ENCODE peak calls at places on chromosomes 2 and 18, in four cellular contexts. M is mammary epithelial cell, J is ovary, L is tibial artery. Q is an unnamed sample. For H3K4me1, the result is how much of the 10 kb centered on the place peaks cover.

GRCh38 chr2:145692971-145693478 is 1173.1 kb upstream of the ZEB2 start:
- DNase-seq in M (peak), J (no peak), L (no peak), Q (no peak)

GRCh38 chr2:96537734-96538486 is 1.4 kb downstream of the ARID5A start:
- DNase-seq in M (no peak), J (no peak), L (no peak), Q (no peak)

GRCh38 chr2:211869134-211869533 is 669.5 kb downstream of the ERBB4 start:
- DNase-seq in M (no peak), J (no peak), L (no peak), Q (no peak)

GRCh38 chr2:200618590-200619021 is 32.8 kb downstream of the AOX1 start:
- DNase-seq in M (no peak), J (no peak), L (no peak), Q (no peak)

GRCh38 chr2:149612122-149612521 is 24.5 kb upstream of the MMADHC start:
- DNase-seq in M (no peak), J (no peak), L (no peak), Q (no peak)

GRCh38 chr2:220275454-220275853 is 648.0 kb downstream of the SLC4A3 start:
- DNase-seq in M (peak), J (no peak), L (no peak), Q (no peak)

GRCh38 chr2:111667542-111668273 is 216.3 kb downstream of the ANAPC1 start:
- DNase-seq in M (peak), J (no peak), L (peak), Q (peak)

GRCh38 chr2:225637199-225637598 is 237.7 kb downstream of the NYAP2 start:
- DNase-seq in M (no peak), J (no peak), L (no peak), Q (no peak)

GRCh38 chr2:30583204-30583749 is 136.2 kb downstream of the LCLAT1 start:
- DNase-seq in M (no peak), J (no peak), L (no peak), Q (no peak)

GRCh38 chr2:10552220-10552870 is 104.2 kb upstream of the ODC1 start:
- DNase-seq in M (no peak), J (no peak), L (no peak), Q (no peak)

GRCh38 chr18:58105908-58106673 is 62.1 kb downstream of the NEDD4L start:
- DNase-seq in M (no peak), J (no peak), L (no peak), Q (no peak)

GRCh38 chr2:216714412-216714775 is 19.0 kb upstream of the IGFBP5 start:
- DNase-seq in M (peak), J (no peak), L (no peak), Q (no peak)

GRCh38 chr18:9894454-9895068 is 8.8 kb downstream of the TXNDC2 start:
- DNase-seq in M (no peak), J (no peak), L (no peak), Q (no peak)

GRCh38 chr2:200446612-200447011 is 63.3 kb downstream of the KCTD18 start:
- DNase-seq in M (no peak), J (no peak), L (no peak), Q (no peak)

GRCh38 chr2:148875387-148876051 is 492 bp downstream of the KIF5C start:
- DNase-seq in M (no peak), J (no peak), L (no peak), Q (no peak)

GRCh38 chr2:3461781-3462492 is 57.4 kb downstream of the ADI1 start:
- DNase-seq in M (peak), J (no peak), L (no peak), Q (peak)

GRCh38 chr18:53234610-53235009 is 894.6 kb downstream of the DCC start:
- DNase-seq in M (no peak), J (no peak), L (no peak), Q (no peak)

GRCh38 chr2:214246417-214246816 is 164.4 kb upstream of the VWC2L start:
- DNase-seq in M (no peak), J (no peak), L (no peak), Q (no peak)

GRCh38 chr2:190488516-190489220 is 45.9 kb downstream of the NEMP2 start:
- DNase-seq in M (no peak), J (no peak), L (no peak), Q (no peak)

GRCh38 chr2:168336786-168337388 is 89.5 kb upstream of the STK39 start:
- DNase-seq in M (peak), J (peak), L (no peak), Q (no peak)

GRCh38 chr2:64591188-64591587 is 62.5 kb downstream of the SERTAD2 start:
- DNase-seq in M (peak), J (no peak), L (no peak), Q (no peak)

GRCh38 chr2:112483047-112483473 is 1.1 kb downstream of the TTL start:
- DNase-seq in M (peak), J (no peak), L (no peak), Q (peak)

GRCh38 chr2:38636069-38636468 is 29.8 kb upstream of the GALM start:
- DNase-seq in M (no peak), J (no peak), L (no peak), Q (no peak)

GRCh38 chr18:70169747-70170146 is 35.7 kb downstream of the RTTN start:
- DNase-seq in M (no peak), J (no peak), L (no peak), Q (no peak)

GRCh38 chr2:109702250-109702985 is 88.3 kb downstream of the SOWAHC start:
- DNase-seq in M (peak), J (no peak), L (no peak), Q (peak)

GRCh38 chr2:84986018-84986417 is 15.1 kb downstream of the KCMF1 start:
- DNase-seq in M (no peak), J (no peak), L (no peak), Q (no peak)

GRCh38 chr18:63319383-63320040 is at the start of gene BCL2:
- DNase-seq in M (peak), J (peak), L (peak), Q (peak)

GRCh38 chr2:111930875-111931274 is 32.5 kb downstream of the MERTK start:
- DNase-seq in M (peak), J (no peak), L (no peak), Q (no peak)

GRCh38 chr2:72003796-72004195 is 143.9 kb downstream of the CYP26B1 start:
- DNase-seq in M (no peak), J (no peak), L (no peak), Q (no peak)

GRCh38 chr18:31505161-31505560 is 7.2 kb downstream of the DSG2 start:
- DNase-seq in M (no peak), J (no peak), L (no peak), Q (no peak)

GRCh38 chr2:8137801-8138200 is 544.1 kb upstream of the ID2 start:
- DNase-seq in M (no peak), J (no peak), L (no peak), Q (no peak)
- H3K4me1 ChIP-seq in M (under half), J (under half), L (under half), Q (under half)

GRCh38 chr18:48982269-48982668 is 31.5 kb upstream of the SMAD7 start:
- DNase-seq in M (no peak), J (no peak), L (no peak), Q (peak)

GRCh38 chr18:48986851-48987761 is 36.3 kb upstream of the SMAD7 start:
- DNase-seq in M (no peak), J (peak), L (no peak), Q (peak)

GRCh38 chr18:48987821-48988220 is 37.1 kb upstream of the SMAD7 start:
- DNase-seq in M (no peak), J (no peak), L (no peak), Q (no peak)

GRCh38 chr18:48979944-48980890 is 29.5 kb upstream of the SMAD7 start:
- DNase-seq in M (no peak), J (no peak), L (no peak), Q (peak)

GRCh38 chr18:48983793-48984437 is 33.1 kb upstream of the SMAD7 start:
- DNase-seq in M (no peak), J (no peak), L (no peak), Q (peak)
- H3K27ac ChIP-seq in M (no peak), J (no peak), L (no peak), Q (no peak)

GRCh38 chr18:50298443-50299284 is 11.2 kb upstream of the CXXC1 start:
- DNase-seq in M (no peak), J (no peak), L (no peak), Q (no peak)

GRCh38 chr18:50293039-50293438 is 5.5 kb upstream of the CXXC1 start:
- DNase-seq in M (no peak), J (no peak), L (no peak), Q (no peak)

GRCh38 chr18:50299626-50300388 is 12.3 kb upstream of the CXXC1 start:
- DNase-seq in M (no peak), J (no peak), L (no peak), Q (no peak)

GRCh38 chr18:50301074-50301473 is 13.6 kb upstream of the CXXC1 start:
- DNase-seq in M (no peak), J (no peak), L (no peak), Q (no peak)

GRCh38 chr18:50297621-50298442 is 10.3 kb upstream of the CXXC1 start:
- DNase-seq in M (peak), J (peak), L (peak), Q (no peak)
- H3K4me3 ChIP-seq in M (peak), J (peak), L (peak), Q (no peak)

GRCh38 chr2:121613774-121614173 is 35.5 kb downstream of the CLASP1 start:
- DNase-seq in M (peak), J (no peak), L (no peak), Q (no peak)
- H3K4me1 ChIP-seq in M (under half), J (under half), L (under half), Q (under half)

GRCh38 chr2:52465267-52465666 is 1302.3 kb upstream of the CHAC2 start:
- DNase-seq in M (no peak), J (no peak), L (no peak), Q (no peak)
- H3K27ac ChIP-seq in M (no peak), J (no peak), L (no peak), Q (peak)

DNA sequence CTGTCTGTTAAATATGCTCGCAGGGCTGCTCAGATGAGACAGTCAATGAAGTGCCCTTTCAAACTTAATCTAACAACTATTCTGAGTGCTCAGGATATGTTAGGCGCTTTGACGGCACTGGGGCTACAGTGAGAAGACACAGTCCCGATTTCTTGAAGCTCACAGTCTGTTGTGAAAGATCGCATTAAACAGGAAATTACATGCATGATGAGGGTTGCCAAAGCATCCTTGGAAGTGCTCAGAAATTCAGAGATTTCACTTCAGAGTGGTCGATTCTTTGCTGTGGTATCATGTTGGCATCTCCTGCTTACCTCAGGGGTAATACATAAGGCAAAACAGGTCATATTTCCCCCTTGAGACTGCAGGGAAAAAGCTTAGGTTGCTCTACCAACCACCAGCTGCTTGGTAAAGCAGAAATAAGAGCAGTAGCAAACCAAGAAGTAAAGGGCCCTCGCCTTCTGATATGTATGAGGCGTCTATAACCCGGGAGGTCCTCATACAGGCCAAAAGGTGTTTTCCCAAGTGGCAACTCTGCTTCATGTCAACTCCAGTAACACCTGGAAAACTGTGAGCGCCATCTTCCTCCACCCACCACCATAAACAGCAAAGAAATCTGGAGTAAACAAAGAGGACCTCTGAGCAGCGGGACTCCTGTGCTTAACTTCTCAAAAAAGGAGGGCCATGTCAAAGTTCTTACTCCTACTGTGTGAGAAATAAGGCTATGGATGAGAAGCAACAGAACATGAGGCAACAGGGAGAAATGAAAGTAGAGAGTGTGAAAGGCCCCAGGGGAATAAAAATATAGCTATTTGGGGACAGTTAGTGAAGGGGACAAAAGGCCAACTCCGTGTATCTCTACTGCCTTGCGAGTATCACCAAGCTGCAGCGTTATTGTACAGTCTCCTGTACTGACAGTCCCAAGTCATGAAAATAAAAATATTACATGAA is 79.3 kb downstream of the CLHC1 start:
- DNase-seq in M (no peak), J (no peak), L (no peak), Q (no peak)
- H3K4me3 ChIP-seq in M (no peak), J (no peak), L (no peak), Q (no peak)

DNA sequence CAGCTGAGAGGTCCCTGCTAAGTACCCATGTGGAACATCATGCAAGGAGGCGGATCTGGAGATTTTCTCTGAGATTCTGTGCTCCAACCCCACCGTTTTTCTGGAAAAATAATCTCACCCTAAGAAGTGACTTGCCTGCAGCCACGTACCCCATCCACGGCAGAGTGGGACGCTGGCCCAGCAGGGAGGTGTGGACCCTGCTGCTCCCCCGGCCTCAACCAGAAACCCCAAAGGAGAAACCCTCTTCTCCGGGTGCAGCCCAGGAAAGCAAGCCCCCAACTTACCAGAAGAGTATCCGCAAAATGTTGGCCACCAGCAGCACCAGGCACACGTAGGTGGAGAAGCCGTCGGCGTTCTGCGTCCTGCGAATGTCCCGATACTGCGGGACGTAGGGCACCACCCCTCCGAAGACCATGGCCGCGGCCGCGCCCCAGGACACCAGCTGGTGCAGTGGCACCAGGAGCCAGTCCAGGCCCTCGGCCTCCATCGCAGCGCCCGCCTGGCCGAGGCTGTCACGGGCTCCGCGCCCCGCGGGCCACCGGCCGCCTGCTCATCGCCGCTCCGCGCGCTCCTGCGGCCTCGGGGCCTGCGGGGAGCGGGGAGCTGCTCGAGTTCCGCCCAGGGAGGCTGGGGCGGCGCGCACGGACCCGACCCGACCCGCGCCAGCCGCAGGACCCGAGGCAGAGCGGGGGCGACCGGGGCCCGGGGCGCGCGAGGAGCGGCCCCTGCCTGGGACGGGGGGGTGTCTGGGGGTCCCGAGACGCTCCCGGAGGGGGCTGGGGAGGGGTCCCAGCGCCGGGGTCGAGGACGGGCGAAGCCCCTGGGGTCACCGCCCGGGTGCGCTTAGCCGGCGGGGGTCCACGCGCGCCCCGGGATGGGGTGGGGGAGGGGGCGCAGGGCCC is 762 bp downstream of the SLC66A2 start:
- DNase-seq in M (peak), J (no peak), L (no peak), Q (no peak)
- H3K4me1 ChIP-seq in M (under half), J (under half), L (under half), Q (under half)

DNA sequence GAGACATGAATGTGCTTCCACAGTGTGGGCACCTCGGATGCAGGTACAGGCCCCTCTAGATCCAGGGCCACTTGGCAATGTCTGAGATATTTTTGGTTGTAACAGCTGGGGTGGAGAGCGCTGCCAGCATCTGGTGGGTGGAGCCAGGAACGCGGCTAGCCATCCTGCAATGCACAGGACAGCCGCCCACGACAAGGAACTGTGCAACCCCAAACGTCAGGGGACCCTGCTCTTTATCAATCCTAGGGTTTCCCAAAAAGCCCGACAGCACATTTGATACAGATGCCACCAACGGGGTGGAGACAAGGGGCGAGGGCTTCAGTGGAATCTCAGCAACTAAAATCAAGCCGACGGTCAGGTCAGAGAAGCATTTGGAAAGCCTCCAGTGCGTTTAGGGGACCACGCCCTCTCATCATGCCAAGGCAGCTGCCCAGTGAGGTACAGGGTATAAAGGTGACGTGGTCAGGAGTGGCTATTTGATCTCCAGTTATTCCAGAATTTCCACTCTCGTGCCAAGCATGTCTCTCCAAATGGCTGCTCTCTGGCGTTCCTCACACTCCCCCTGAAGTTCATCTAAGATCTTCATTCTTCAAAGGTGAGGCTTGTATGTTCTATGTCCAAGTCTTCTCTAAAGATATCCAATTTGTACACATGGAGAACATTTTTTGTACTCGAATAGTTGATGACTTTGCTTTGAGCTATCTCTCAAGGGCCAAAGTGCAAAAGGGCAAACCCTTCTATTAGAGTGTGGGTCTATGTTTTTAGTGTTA is 55.7 kb downstream of the LRRFIP1 start:
- DNase-seq in M (no peak), J (no peak), L (no peak), Q (no peak)
- H3K27ac ChIP-seq in M (no peak), J (no peak), L (no peak), Q (no peak)

GRCh38 chr18:78006006-78006802 is 756.6 kb downstream of the GALR1 start:
- DNase-seq in M (no peak), J (no peak), L (no peak), Q (no peak)
- H3K4me3 ChIP-seq in M (no peak), J (no peak), L (no peak), Q (no peak)

GRCh38 chr2:25543939-25544338 is 129.4 kb downstream of the DTNB start:
- DNase-seq in M (peak), J (no peak), L (no peak), Q (no peak)

GRCh38 chr2:25546852-25547251 is 126.5 kb downstream of the DTNB start:
- DNase-seq in M (no peak), J (no peak), L (no peak), Q (no peak)

GRCh38 chr2:25544445-25544844 is 128.9 kb downstream of the DTNB start:
- DNase-seq in M (no peak), J (no peak), L (no peak), Q (no peak)

GRCh38 chr2:25548587-25548986 is 124.8 kb downstream of the DTNB start:
- DNase-seq in M (no peak), J (no peak), L (no peak), Q (no peak)

GRCh38 chr2:25545899-25546298 is 127.5 kb downstream of the DTNB start:
- DNase-seq in M (no peak), J (no peak), L (no peak), Q (no peak)
- H3K4me1 ChIP-seq in M (under half), J (under half), L (under half), Q (under half)